ENCODE peak calls at places on chromosomes 5 and 9, in four cellular contexts. B is RPMI7951, C is NCI-H524, K is BJ. F is an unnamed sample.

GRCh38 chr9:69454327-69454726 is 129.3 kb downstream of the ENTREP1 start:
- DNase-seq in B (no peak), C (no peak), K (no peak), F (no peak)

GRCh38 chr5:159891371-159891770 is 24.9 kb upstream of the ADRA1B start:
- DNase-seq in B (no peak), C (no peak), K (no peak), F (no peak)

GRCh38 chr9:4530375-4530774 is 40.1 kb downstream of the SLC1A1 start:
- DNase-seq in C (no peak), B (peak; percentile 46), K (no peak), F (no peak)

GRCh38 chr5:134651531-134651930 is 2.9 kb downstream of the SEC24A start:
- DNase-seq in K (no peak), C (no peak), B (no peak), F (no peak)

GRCh38 chr5:72788851-72789505 is 27.5 kb upstream of the TNPO1 start:
- DNase-seq in B (no peak), C (no peak), K (peak; percentile 28), F (no peak)

GRCh38 chr9:31471041-31471440 is 913.4 kb upstream of the ACO1 start:
- DNase-seq in B (no peak), K (no peak), C (no peak), F (no peak)

GRCh38 chr9:32339424-32339823 is 45.0 kb upstream of the ACO1 start:
- DNase-seq in B (no peak), C (no peak), K (no peak), F (no peak)

GRCh38 chr9:131677445-131678180 is 62.3 kb downstream of the RAPGEF1 start:
- DNase-seq in C (peak; percentile 41), K (peak; percentile 65), B (peak; percentile 72), F (no peak)

GRCh38 chr5:171826132-171826531 is 40.5 kb downstream of the SMIM23 start:
- DNase-seq in B (peak; percentile 23), K (no peak), C (no peak), F (no peak)

GRCh38 chr9:113138760-113139159 is 12.0 kb upstream of the SLC31A2 start:
- DNase-seq in K (no peak), B (no peak), C (no peak), F (no peak)

GRCh38 chr9:127955294-127956015 is 17.8 kb upstream of the DPM2 start:
- DNase-seq in K (no peak), B (no peak), C (peak; percentile 56), F (no peak)

GRCh38 chr5:132479812-132480441 is 10.6 kb downstream of the IRF1 start:
- DNase-seq in K (no peak), B (no peak), C (no peak), F (no peak)

GRCh38 chr5:1502737-1503120 is 21.0 kb downstream of the LPCAT1 start:
- DNase-seq in C (no peak), K (no peak), B (no peak), F (no peak)

GRCh38 chr5:113447651-113448050 is 12.9 kb upstream of the TSSK1B start:
- DNase-seq in B (peak; percentile 33), K (no peak), C (peak; percentile 65), F (no peak)

GRCh38 chr5:73692166-73692640 is 66.2 kb downstream of the ARHGEF28 start:
- DNase-seq in B (peak; percentile 61), K (peak; percentile 41), C (no peak), F (no peak)

GRCh38 chr5:150053231-150053626 is 33.1 kb downstream of the CSF1R start:
- DNase-seq in K (no peak), B (peak; percentile 95), C (no peak), F (no peak)

GRCh38 chr5:36957953-36958559 is 81.5 kb downstream of the NIPBL start:
- DNase-seq in B (no peak), K (no peak), C (no peak), F (no peak)

GRCh38 chr5:32225445-32225844 is 51.3 kb upstream of the GOLPH3 start:
- DNase-seq in K (peak; percentile 61), C (no peak), B (no peak), F (no peak)

GRCh38 chr9:121636411-121636865 is 15.0 kb upstream of the DAB2IP start:
- DNase-seq in C (peak; percentile 21), K (peak; percentile 19), B (no peak), F (no peak)